ENCODE peak calls at places on chromosomes 3 and 15, in ten cellular contexts. O is PC-9, Z is endothelial cell, P is omental fat pad, D is tibial artery, S is neural crest cell, J is endothelial cell of umbilical vein, V is cardiac fibroblast, U is fibroblast of pulmonary artery, L is B cell. M is an unnamed sample.

GRCh38 chr3:67635257-67635656 is 19.2 kb downstream of the SUCLG2 start:
- DNase-seq in P (no peak), V (peak; percentile 93), U (peak; percentile 56), Z (no peak), D (no peak), O (no peak), L (no peak), J (no peak), S (no peak), M (no peak)

GRCh38 chr3:55061619-55062018 is 133.8 kb upstream of the LRTM1 start:
- DNase-seq in S (no peak), P (no peak), O (no peak), L (no peak), U (no peak), J (no peak), Z (no peak), V (no peak), D (no peak), M (no peak)

GRCh38 chr15:79601376-79601775 is 169.2 kb downstream of the MINAR1 start:
- DNase-seq in Z (no peak), J (no peak), L (no peak), S (no peak), V (no peak), U (no peak), D (no peak), O (no peak), P (no peak), M (no peak)

GRCh38 chr3:111531446-111531845 is 10.6 kb upstream of the CD96 start:
- DNase-seq in O (no peak), S (no peak), J (no peak), P (no peak), Z (no peak), L (no peak), V (peak; percentile 54), D (no peak), U (peak; percentile 63), M (no peak)

GRCh38 chr15:40562691-40563090 is 2.2 kb downstream of the CCDC32 start:
- DNase-seq in V (no peak), P (no peak), L (no peak), O (no peak), J (no peak), D (no peak), U (no peak), S (no peak), Z (no peak), M (no peak)

GRCh38 chr15:89775815-89776214 is 317 bp upstream of the MESP2 start:
- DNase-seq in L (no peak), P (no peak), J (no peak), O (no peak), D (no peak), U (no peak), S (no peak), V (no peak), Z (no peak), M (no peak)

GRCh38 chr3:90055721-90056120 is 948.3 kb downstream of the EPHA3 start:
- DNase-seq in L (no peak), D (no peak), P (no peak), S (no peak), V (peak; percentile 44), J (no peak), O (no peak), Z (no peak), U (peak; percentile 18), M (no peak)

GRCh38 chr3:133891662-133892389 is 3.9 kb downstream of the RAB6B start:
- DNase-seq in L (no peak), P (no peak), S (no peak), J (no peak), U (no peak), D (no peak), V (no peak), Z (no peak), O (no peak), M (no peak)

GRCh38 chr15:97087337-97087736 is 756.8 kb downstream of the NR2F2 start:
- DNase-seq in V (peak; percentile 45), S (no peak), Z (no peak), D (no peak), O (no peak), P (no peak), J (no peak), U (no peak), L (no peak), M (no peak)

GRCh38 chr15:49137861-49138260 is 17.5 kb downstream of the COPS2 start:
- DNase-seq in Z (no peak), U (peak; percentile 16), S (no peak), D (no peak), L (no peak), V (peak; percentile 64), P (no peak), O (no peak), J (peak; percentile 50), M (no peak)

GRCh38 chr15:77020348-77021087 is 25.6 kb downstream of the PSTPIP1 start:
- DNase-seq in U (no peak), V (no peak), L (no peak), D (no peak), Z (no peak), O (no peak), J (no peak), S (no peak), P (no peak), M (no peak)

GRCh38 chr15:96756656-96757055 is 426.2 kb downstream of the NR2F2 start:
- DNase-seq in D (no peak), L (no peak), Z (no peak), U (no peak), O (no peak), S (no peak), P (no peak), V (no peak), J (no peak), M (no peak)

GRCh38 chr3:7393944-7394605 is 533.2 kb downstream of the GRM7 start:
- DNase-seq in S (no peak), L (no peak), D (no peak), J (no peak), O (no peak), Z (no peak), V (no peak), U (no peak), P (no peak), M (no peak)

GRCh38 chr3:184472723-184473419 is 88.7 kb upstream of the EPHB3 start:
- DNase-seq in P (no peak), J (peak; percentile 84), U (no peak), V (no peak), L (peak; percentile 65), S (no peak), O (no peak), Z (peak; percentile 68), D (peak; percentile 64), M (no peak)

GRCh38 chr3:100364421-100364820 is 29.9 kb downstream of the NIT2 start:
- DNase-seq in Z (no peak), S (no peak), J (no peak), V (no peak), D (no peak), P (no peak), U (no peak), O (no peak), L (no peak), M (no peak)

GRCh38 chr3:109346770-109347295 is 9.5 kb upstream of the DPPA4 start:
- DNase-seq in D (no peak), Z (no peak), O (no peak), S (no peak), V (no peak), P (no peak), J (no peak), L (no peak), U (no peak), M (no peak)

GRCh38 chr3:186260726-186261125 is 101.3 kb downstream of the DGKG start:
- DNase-seq in D (no peak), P (no peak), L (no peak), U (no peak), O (no peak), V (no peak), Z (no peak), S (no peak), J (no peak), M (no peak)
- TF ChIP-seq CTCF in D (no peak), P (no peak), L (no peak), U (no peak), O (no peak), V (no peak), Z (no peak), S (no peak), J (no peak), M (no peak)

GRCh38 chr15:75030424-75030823 is 7.0 kb downstream of the PPCDC start:
- DNase-seq in U (no peak), O (no peak), D (no peak), L (no peak), J (no peak), Z (no peak), P (no peak), V (no peak), S (no peak), M (no peak)
- TF ChIP-seq CTCF in U (no peak), O (no peak), D (no peak), L (no peak), J (no peak), Z (no peak), P (no peak), V (no peak), S (no peak), M (no peak)

GRCh38 chr15:72339777-72340177 is 19.8 kb upstream of the CELF6 start:
- DNase-seq in P (no peak), D (peak; percentile 28), J (peak; percentile 75), O (no peak), Z (no peak), U (peak; percentile 95), S (no peak), V (peak; percentile 96), L (no peak), M (no peak)

GRCh38 chr15:72341361-72341760 is 21.4 kb upstream of the CELF6 start:
- DNase-seq in J (no peak), P (no peak), V (peak; percentile 14), L (no peak), S (peak; percentile 28), Z (peak; percentile 70), D (no peak), O (no peak), U (peak; percentile 7), M (no peak)

GRCh38 chr15:72344602-72345001 is 24.6 kb upstream of the CELF6 start:
- DNase-seq in Z (no peak), V (no peak), D (no peak), S (no peak), L (no peak), O (no peak), U (no peak), J (no peak), P (no peak), M (no peak)

GRCh38 chr15:72340366-72340765 is 20.4 kb upstream of the CELF6 start:
- DNase-seq in L (no peak), P (no peak), J (no peak), O (no peak), V (peak; percentile 58), S (no peak), D (no peak), Z (no peak), U (peak; percentile 40), M (no peak)

GRCh38 chr15:72342385-72342784 is 22.4 kb upstream of the CELF6 start:
- DNase-seq in O (no peak), L (peak; percentile 36), J (peak; percentile 31), S (no peak), U (peak; percentile 31), D (no peak), Z (peak; percentile 74), P (no peak), V (peak; percentile 41), M (no peak)
- TF ChIP-seq CTCF in O (peak; percentile 48), L (peak; percentile 49), J (peak; percentile 50), S (peak; percentile 50), U (peak; percentile 43), D (no peak), Z (no peak), P (no peak), V (peak; percentile 43), M (no peak)

GRCh38 chr3:177377166-177377565 is 179.9 kb upstream of the TBL1XR1 start:
- DNase-seq in O (peak; percentile 66), J (no peak), Z (no peak), S (no peak), V (no peak), L (no peak), U (no peak), D (no peak), P (no peak), M (no peak)
- TF ChIP-seq CTCF in O (no peak), J (no peak), Z (no peak), S (no peak), V (no peak), L (no peak), U (no peak), D (no peak), P (no peak), M (no peak)